ENCODE peak calls at places on chromosomes 12 and 14, in six cellular contexts. V is SK-N-MC, F is NCI-H1105, N is astrocyte of the spinal cord, J is NB4, X is nucleus accumbens. Q is an unnamed sample.

GRCh38 chr12:44307506-44308168 is 471.8 kb downstream of the TMEM117 start:
- DNase-seq in V (no peak), F (no peak), N (no peak), J (no peak), X (no peak), Q (no peak)

GRCh38 chr14:78933948-78934524 is 763.9 kb downstream of the NRXN3 start:
- DNase-seq in V (no peak), F (peak), N (peak), J (peak), X (no peak), Q (peak)

GRCh38 chr12:44972746-44973421 is 78.0 kb downstream of the DBX2 start:
- DNase-seq in V (no peak), F (no peak), N (no peak), J (peak), X (no peak), Q (peak)

GRCh38 chr12:6635856-6636521 is at the start of gene LPAR5:
- DNase-seq in V (no peak), F (no peak), N (peak), J (peak), X (no peak), Q (peak)

GRCh38 chr12:30594509-30594908 is 101.2 kb downstream of the IPO8 start:
- DNase-seq in V (no peak), F (no peak), N (peak), J (no peak), X (no peak), Q (no peak)

GRCh38 chr12:88753074-88753473 is 172.8 kb upstream of the KITLG start:
- DNase-seq in V (no peak), F (no peak), N (peak), J (no peak), X (no peak), Q (peak)

GRCh38 chr12:27572486-27573255 is 48.7 kb downstream of the PPFIBP1 start:
- DNase-seq in V (no peak), F (no peak), N (peak), J (no peak), X (no peak), Q (no peak)

GRCh38 chr14:105388110-105388951 is 10.0 kb upstream of the TEX22 start:
- DNase-seq in V (no peak), F (no peak), N (no peak), J (no peak), X (no peak), Q (no peak)

GRCh38 chr14:58104808-58105207 is 47.2 kb downstream of the ARMH4 start:
- DNase-seq in V (no peak), F (no peak), N (peak), J (no peak), X (no peak), Q (peak)

GRCh38 chr14:55756078-55756477 is 176.1 kb downstream of the KTN1 start:
- DNase-seq in V (no peak), F (no peak), N (no peak), J (no peak), X (no peak), Q (no peak)

GRCh38 chr12:88638956-88639355 is 58.7 kb upstream of the KITLG start:
- DNase-seq in V (peak), F (no peak), N (peak), J (no peak), X (no peak), Q (no peak)

GRCh38 chr12:65278576-65279386 is at the start of gene MSRB3:
- DNase-seq in V (no peak), F (no peak), N (peak), J (peak), X (peak), Q (peak)

GRCh38 chr12:62816624-62817023 is 118.3 kb downstream of the PPM1H start:
- DNase-seq in V (no peak), F (no peak), N (no peak), J (no peak), X (no peak), Q (no peak)